ENCODE peak calls at places on chromosome 2, in five cellular contexts. One of them, this sample, is unnamed.
A peak's percentile ranks its signal among the peaks of the same experiment; 100 is the strongest.

GRCh38 chr2:141595531-141595930 is 535.3 kb downstream of the LRP1B start:
- DNase-seq in stomach: no peak
- DNase-seq in H1: no peak
- DNase-seq in GM12892: no peak
- DNase-seq in H54: no peak
- DNase-seq in this sample: no peak

GRCh38 chr2:152644197-152644873 is 72.9 kb downstream of the PRPF40A start:
- DNase-seq in stomach: no peak
- DNase-seq in H1: no peak
- DNase-seq in GM12892: no peak
- DNase-seq in H54: no peak
- DNase-seq in this sample: no peak

GRCh38 chr2:133421516-133422324 is 146.5 kb downstream of the NCKAP5 start:
- DNase-seq in stomach: no peak
- DNase-seq in H1: no peak
- DNase-seq in GM12892: no peak
- DNase-seq in H54: no peak
- DNase-seq in this sample: peak; percentile 5

GRCh38 chr2:36561223-36561944 is 36.6 kb downstream of the FEZ2 start:
- DNase-seq in stomach: no peak
- DNase-seq in H1: peak; percentile 17
- DNase-seq in GM12892: no peak
- DNase-seq in H54: peak; percentile 30
- DNase-seq in this sample: no peak

GRCh38 chr2:176126929-176127768 is 2.4 kb upstream of the HOXD8 start:
- DNase-seq in stomach: peak; percentile 74
- DNase-seq in H1: no peak
- DNase-seq in GM12892: no peak
- DNase-seq in H54: no peak
- DNase-seq in this sample: peak; percentile 63

GRCh38 chr2:141900826-141901225 is 230.0 kb downstream of the LRP1B start:
- DNase-seq in stomach: no peak
- DNase-seq in H1: no peak
- DNase-seq in GM12892: no peak
- DNase-seq in H54: no peak
- DNase-seq in this sample: no peak

GRCh38 chr2:150425121-150425559 is 62.3 kb downstream of the RND3 start:
- DNase-seq in stomach: no peak
- DNase-seq in H1: peak; percentile 27
- DNase-seq in GM12892: no peak
- DNase-seq in H54: peak; percentile 12
- DNase-seq in this sample: no peak

GRCh38 chr2:177467646-177468045 is 75.1 kb downstream of the AGPS start:
- DNase-seq in stomach: no peak
- DNase-seq in H1: no peak
- DNase-seq in GM12892: no peak
- DNase-seq in H54: peak; percentile 6
- DNase-seq in this sample: no peak

GRCh38 chr2:16687949-16688348 is 22.3 kb upstream of the CYRIA start:
- DNase-seq in stomach: no peak
- DNase-seq in H1: no peak
- DNase-seq in GM12892: no peak
- DNase-seq in H54: no peak
- DNase-seq in this sample: no peak

GRCh38 chr2:133266075-133266925 is 302.0 kb downstream of the NCKAP5 start:
- DNase-seq in stomach: peak; percentile 27
- DNase-seq in H1: no peak
- DNase-seq in GM12892: no peak
- DNase-seq in H54: no peak
- DNase-seq in this sample: no peak

GRCh38 chr2:191486584-191487320 is 191.2 kb upstream of the NABP1 start:
- DNase-seq in stomach: no peak
- DNase-seq in H1: no peak
- DNase-seq in GM12892: no peak
- DNase-seq in H54: peak; percentile 71
- DNase-seq in this sample: no peak

GRCh38 chr2:218366621-218367414 is 10.2 kb downstream of the CATIP start:
- DNase-seq in stomach: no peak
- DNase-seq in H1: no peak
- DNase-seq in GM12892: no peak
- DNase-seq in H54: no peak
- DNase-seq in this sample: no peak

GRCh38 chr2:25342372-25343186 is 854 bp upstream of the DNMT3A start:
- DNase-seq in stomach: peak; percentile 82
- DNase-seq in H1: peak; percentile 77
- DNase-seq in GM12892: peak; percentile 93
- DNase-seq in H54: peak; percentile 72
- DNase-seq in this sample: peak; percentile 95
- TF ChIP-seq POLR2A in stomach: no peak
- TF ChIP-seq POLR2A in H1: no peak
- TF ChIP-seq POLR2A in GM12892: no peak
- TF ChIP-seq POLR2A in H54: no peak
- TF ChIP-seq POLR2A in this sample: no peak

DNA sequence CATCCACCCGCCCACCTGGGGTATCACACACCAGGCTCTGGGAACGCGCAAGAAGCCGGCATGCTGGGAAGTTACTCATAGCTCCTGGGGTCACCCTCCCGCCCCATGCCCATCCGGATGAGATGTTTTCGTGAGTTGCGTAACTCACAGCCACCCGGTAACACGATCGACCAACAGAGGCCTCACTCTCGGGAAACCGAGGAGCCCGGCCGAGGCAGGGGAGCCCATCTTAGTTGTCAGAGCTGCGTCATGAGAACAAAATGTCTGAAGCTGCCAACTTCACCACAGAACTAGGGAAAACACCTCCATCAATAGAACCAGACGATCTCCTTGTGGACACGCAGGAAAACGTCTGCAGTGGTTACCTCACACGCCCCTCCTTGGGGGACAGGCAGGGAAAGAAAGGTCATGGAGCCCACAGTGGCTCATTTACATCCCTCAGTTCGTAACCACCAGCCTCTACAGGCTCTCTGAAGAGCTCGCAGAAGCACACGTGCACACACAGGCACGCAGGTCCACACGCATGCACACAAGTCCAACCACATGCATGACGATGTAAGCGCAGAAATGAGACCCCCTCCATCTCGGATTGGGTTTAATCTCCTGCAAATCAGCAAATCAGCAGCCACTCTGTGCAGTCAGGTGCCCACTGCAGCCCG is 26.3 kb downstream of the ADI1 start:
- DNase-seq in stomach: peak; percentile 23
- DNase-seq in H1: no peak
- DNase-seq in GM12892: no peak
- DNase-seq in H54: no peak
- DNase-seq in this sample: no peak
- TF ChIP-seq POLR2A in stomach: no peak
- TF ChIP-seq POLR2A in H1: no peak
- TF ChIP-seq POLR2A in GM12892: no peak
- TF ChIP-seq POLR2A in H54: no peak
- TF ChIP-seq POLR2A in this sample: no peak

GRCh38 chr2:84878459-84878858 is 2.4 kb downstream of the TRABD2A start:
- DNase-seq in stomach: no peak
- DNase-seq in H1: no peak
- DNase-seq in GM12892: no peak
- DNase-seq in H54: no peak
- DNase-seq in this sample: no peak
- TF ChIP-seq POLR2A in stomach: no peak
- TF ChIP-seq POLR2A in H1: no peak
- TF ChIP-seq POLR2A in GM12892: no peak
- TF ChIP-seq POLR2A in H54: no peak
- TF ChIP-seq POLR2A in this sample: no peak

GRCh38 chr2:73071452-73072399 is at the start of gene SFXN5:
- DNase-seq in stomach: peak; percentile 95
- DNase-seq in H1: peak; percentile 74
- DNase-seq in GM12892: peak; percentile 82
- DNase-seq in H54: peak; percentile 65
- DNase-seq in this sample: peak; percentile 94
- TF ChIP-seq POLR2A in stomach: no peak
- TF ChIP-seq POLR2A in H1: no peak
- TF ChIP-seq POLR2A in GM12892: no peak
- TF ChIP-seq POLR2A in H54: peak; percentile 38
- TF ChIP-seq POLR2A in this sample: no peak

DNA sequence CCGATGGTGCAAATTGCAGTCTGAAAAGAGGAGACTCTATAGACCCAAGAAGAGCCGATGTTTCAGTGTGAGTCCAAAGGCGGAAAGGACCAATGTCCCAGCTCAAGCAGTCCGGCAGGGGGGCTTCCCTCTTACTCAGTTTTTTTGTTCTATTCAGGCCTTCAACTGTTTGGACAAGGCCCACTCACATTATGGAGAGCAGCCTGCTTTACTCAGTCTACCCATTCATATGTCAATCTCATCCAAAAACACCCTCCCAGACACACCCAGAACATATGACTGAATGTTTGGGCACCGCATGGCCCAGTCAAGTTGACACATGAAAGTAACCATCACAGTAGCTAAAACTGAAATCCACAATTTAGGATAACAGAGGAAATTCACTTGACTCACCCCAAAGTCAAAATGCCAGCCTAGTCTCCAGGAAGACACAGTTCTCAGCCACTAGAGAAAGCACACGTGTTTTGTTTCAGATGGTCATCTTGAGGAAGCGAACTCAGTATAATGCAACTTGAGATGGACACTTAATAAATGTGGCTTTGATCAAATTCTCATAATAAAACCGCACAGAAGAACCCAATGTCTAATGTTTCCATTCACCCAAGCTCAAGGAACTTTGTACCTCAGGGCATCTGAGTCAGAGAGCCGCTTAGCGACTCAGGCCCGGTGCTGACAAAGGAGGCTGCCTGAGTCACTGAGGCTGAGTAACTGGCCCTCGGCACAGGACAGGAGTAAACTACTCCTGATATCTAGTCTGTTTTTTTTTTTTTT is 2.4 kb downstream of the FHL2 start:
- DNase-seq in stomach: peak; percentile 74
- DNase-seq in H1: no peak
- DNase-seq in GM12892: no peak
- DNase-seq in H54: peak; percentile 73
- DNase-seq in this sample: peak; percentile 85
- TF ChIP-seq POLR2A in stomach: no peak
- TF ChIP-seq POLR2A in H1: no peak
- TF ChIP-seq POLR2A in GM12892: no peak
- TF ChIP-seq POLR2A in H54: no peak
- TF ChIP-seq POLR2A in this sample: no peak

DNA sequence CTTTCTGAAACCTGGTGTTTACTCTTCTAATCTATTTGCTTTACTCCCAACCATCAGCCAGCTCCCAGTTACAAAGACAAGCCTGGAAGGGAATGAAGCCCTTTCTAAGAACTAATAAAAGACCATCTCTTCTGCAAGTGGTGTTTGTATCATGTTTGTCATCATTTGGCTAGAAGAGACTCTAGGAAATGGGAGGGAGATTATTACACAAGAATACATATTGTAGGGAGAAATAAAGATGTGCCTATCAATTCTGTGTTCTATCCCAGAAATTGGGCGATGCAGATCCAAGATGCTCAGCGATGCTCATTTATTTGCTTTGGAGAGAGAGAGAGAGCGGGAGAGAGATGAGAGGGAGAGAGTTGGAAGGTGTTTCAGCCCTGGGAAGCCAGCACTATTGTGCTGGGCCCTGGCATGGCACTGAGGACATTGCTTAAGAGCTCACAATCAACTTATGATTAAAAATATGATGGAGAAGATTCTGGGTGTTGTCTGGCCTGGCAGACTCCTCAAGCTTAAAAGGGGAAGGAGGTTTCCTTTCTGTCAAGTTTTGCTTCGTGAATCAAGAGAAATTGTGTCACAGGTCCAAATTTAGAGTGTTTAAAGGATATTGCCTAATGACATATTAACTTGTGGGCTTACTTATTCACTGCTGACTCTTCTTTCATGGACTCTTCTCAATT is 41.8 kb upstream of the AFF3 start:
- DNase-seq in stomach: no peak
- DNase-seq in H1: no peak
- DNase-seq in GM12892: no peak
- DNase-seq in H54: no peak
- DNase-seq in this sample: no peak
- TF ChIP-seq POLR2A in stomach: no peak
- TF ChIP-seq POLR2A in H1: no peak
- TF ChIP-seq POLR2A in GM12892: no peak
- TF ChIP-seq POLR2A in H54: no peak
- TF ChIP-seq POLR2A in this sample: no peak

GRCh38 chr2:215357660-215358059 is 45.8 kb downstream of the ATIC start:
- DNase-seq in stomach: no peak
- DNase-seq in H1: no peak
- DNase-seq in GM12892: no peak
- DNase-seq in H54: no peak
- DNase-seq in this sample: no peak

GRCh38 chr2:215359576-215359922 is 47.7 kb downstream of the ATIC start:
- DNase-seq in stomach: no peak
- DNase-seq in H1: no peak
- DNase-seq in GM12892: no peak
- DNase-seq in H54: no peak
- DNase-seq in this sample: no peak

GRCh38 chr2:215360596-215360995 is 48.7 kb downstream of the ATIC start:
- DNase-seq in stomach: no peak
- DNase-seq in H1: no peak
- DNase-seq in GM12892: no peak
- DNase-seq in H54: no peak
- DNase-seq in this sample: no peak

GRCh38 chr2:215358312-215358845 is 46.5 kb downstream of the ATIC start:
- DNase-seq in stomach: no peak
- DNase-seq in H1: no peak
- DNase-seq in GM12892: no peak
- DNase-seq in H54: no peak
- DNase-seq in this sample: no peak

GRCh38 chr2:215358891-215359575 is 47.2 kb downstream of the ATIC start:
- DNase-seq in stomach: no peak
- DNase-seq in H1: no peak
- DNase-seq in GM12892: no peak
- DNase-seq in H54: no peak
- DNase-seq in this sample: no peak
- TF ChIP-seq POLR2A in stomach: no peak
- TF ChIP-seq POLR2A in H1: no peak
- TF ChIP-seq POLR2A in GM12892: no peak
- TF ChIP-seq POLR2A in H54: no peak
- TF ChIP-seq POLR2A in this sample: no peak

This sample was measured in lower leg skin.